ENCODE peak calls at places on chromosomes 6 and 20, in eight cellular contexts. J is H9; U is GDM1; S is stimulated activated CD4-positive, alpha-beta T cell treated with anti-CD3 and anti-CD28 coated beads, TNF-alpha, amount 100 ng/mL, for 4 hours; W is astrocyte of the spinal cord; R is activated CD4-positive, CD25-positive, alpha-beta regulatory T cell; E is cardiac fibroblast; N is activated CD8-positive, alpha-beta memory T cell treated with anti-CD3 and anti-CD28 coated beads, Interleukin-2, amount 50 U/mL, for 4 hours. T is an unnamed sample.

GRCh38 chr6:124054034-124054433 is 250.4 kb downstream of the NKAIN2 start:
- DNase-seq in J (no peak), W (no peak), R (no peak), U (no peak), N (no peak), S (no peak), E (no peak), T (no peak)

GRCh38 chr6:25331085-25331685 is 52.0 kb downstream of the CARMIL1 start:
- DNase-seq in R (no peak), J (no peak), N (no peak), S (no peak), W (no peak), E (peak), U (no peak), T (peak)

GRCh38 chr6:33418690-33419291 is 884 bp upstream of the CUTA start:
- DNase-seq in J (peak), U (no peak), E (peak), W (no peak), R (no peak), N (no peak), S (no peak), T (no peak)

GRCh38 chr20:1569417-1569861 is 11.9 kb upstream of the SIRPD start:
- DNase-seq in J (no peak), U (peak), E (peak), W (no peak), S (no peak), R (no peak), N (no peak), T (peak)

GRCh38 chr20:9103955-9104354 is 35.1 kb downstream of the PLCB4 start:
- DNase-seq in R (no peak), W (no peak), J (no peak), S (no peak), N (no peak), U (no peak), E (no peak), T (peak)

GRCh38 chr20:51265366-51265765 is 242.5 kb upstream of the KCNG1 start:
- DNase-seq in R (no peak), N (no peak), E (no peak), W (no peak), U (no peak), S (no peak), J (no peak), T (no peak)

GRCh38 chr6:31763617-31763940 is 1.1 kb downstream of the SAPCD1 start:
- DNase-seq in E (peak), R (no peak), S (no peak), N (no peak), W (peak), U (no peak), J (peak), T (peak)

GRCh38 chr20:3815703-3816315 is 4.5 kb upstream of the AP5S1 start:
- DNase-seq in N (peak), E (no peak), R (no peak), S (no peak), U (no peak), W (no peak), J (no peak), T (no peak)

GRCh38 chr6:55282145-55282544 is 45.1 kb upstream of the GFRAL start:
- DNase-seq in R (no peak), E (no peak), W (no peak), N (no peak), S (no peak), J (no peak), U (no peak), T (no peak)

GRCh38 chr6:132368916-132369481 is 32.3 kb downstream of the MOXD1 start:
- DNase-seq in N (no peak), E (peak), U (no peak), R (no peak), W (no peak), S (no peak), J (no peak), T (no peak)

GRCh38 chr6:118789419-118789818 is 104.5 kb upstream of the ASF1A start:
- DNase-seq in E (no peak), R (no peak), W (no peak), U (no peak), J (peak), N (no peak), S (no peak), T (no peak)

GRCh38 chr6:797479-798077 is 104.6 kb upstream of the EXOC2 start:
- DNase-seq in J (no peak), R (no peak), W (peak), E (peak), U (no peak), S (no peak), N (peak), T (peak)

GRCh38 chr20:62843656-62844055 is 18.0 kb downstream of the TCFL5 start:
- DNase-seq in J (no peak), N (no peak), E (no peak), S (no peak), R (no peak), U (no peak), W (no peak), T (no peak)

GRCh38 chr20:25049261-25050060 is 8.5 kb downstream of the ACSS1 start:
- DNase-seq in N (peak), U (no peak), J (no peak), R (no peak), S (no peak), E (no peak), W (no peak), T (no peak)

GRCh38 chr6:109469591-109470189 is 13.3 kb downstream of the ZBTB24 start:
- DNase-seq in J (no peak), E (no peak), S (no peak), R (no peak), W (no peak), U (no peak), N (no peak), T (no peak)

GRCh38 chr6:145538996-145539395 is 196.3 kb downstream of the EPM2A start:
- DNase-seq in N (no peak), W (no peak), S (no peak), E (no peak), J (no peak), R (no peak), U (no peak), T (no peak)

GRCh38 chr6:51299649-51300380 is 481.1 kb downstream of the TFAP2B start:
- DNase-seq in J (no peak), E (no peak), N (no peak), U (no peak), R (no peak), S (no peak), W (no peak), T (no peak)

GRCh38 chr6:17015551-17016381 is 86.1 kb upstream of the STMND1 start:
- DNase-seq in N (peak), W (no peak), J (peak), S (no peak), U (no peak), R (no peak), E (peak), T (no peak)

T was measured in HCEC 1CT.